ENCODE peak calls at places on chromosomes 3 and 15, in eight cellular contexts. P is OCI-M1; W is NCI-H1105 treated with DMSO at 0.1 percent for 48 hours; D is type B pancreatic cell; X is NAMALWA; T is endothelial cell; V is stimulated activated CD8-positive, alpha-beta memory T cell treated with anti-CD3 and anti-CD28 coated beads, Interleukin-4, amount 100 ng/mL, for 1 hour; L is GM13977. I is an unnamed sample.
A peak's percentile ranks its signal among the peaks of the same experiment; 100 is the strongest.

GRCh38 chr3:14452676-14453367 is 50.4 kb downstream of the SLC6A6 start:
- DNase-seq in P (no peak), W (peak; percentile 62), D (no peak), X (no peak), T (no peak), V (no peak), L (no peak), I (no peak)

GRCh38 chr3:139534444-139534812 is 5.1 kb downstream of the RBP1 start:
- DNase-seq in P (peak; percentile 27), W (peak; percentile 82), D (no peak), X (peak; percentile 13), T (no peak), V (no peak), L (no peak), I (no peak)

GRCh38 chr15:40939909-40940801 is 11.0 kb downstream of the DLL4 start:
- DNase-seq in P (no peak), W (no peak), D (no peak), X (peak; percentile 32), T (peak; percentile 39), V (no peak), L (peak; percentile 70), I (no peak)

GRCh38 chr15:28125673-28126651 is 26.8 kb upstream of the OCA2 start:
- DNase-seq in P (peak; percentile 62), W (peak; percentile 3), D (no peak), X (peak; percentile 64), T (peak; percentile 33), V (no peak), L (no peak), I (peak; percentile 84)

GRCh38 chr3:118559286-118559685 is 475.4 kb downstream of the IGSF11 start:
- DNase-seq in P (no peak), W (no peak), D (no peak), X (no peak), T (no peak), V (no peak), L (no peak), I (no peak)

GRCh38 chr3:42106646-42107045 is 15.5 kb downstream of the TRAK1 start:
- DNase-seq in P (no peak), W (no peak), D (no peak), X (no peak), T (no peak), V (no peak), L (no peak), I (no peak)

GRCh38 chr15:38430106-38430760 is 23.7 kb upstream of the FAM98B start:
- DNase-seq in P (no peak), W (no peak), D (no peak), X (no peak), T (no peak), V (no peak), L (no peak), I (peak; percentile 61)

GRCh38 chr3:53346922-53347260 is 452 bp downstream of the DCP1A start:
- DNase-seq in P (peak; percentile 70), W (no peak), D (no peak), X (no peak), T (no peak), V (no peak), L (peak; percentile 25), I (no peak)

GRCh38 chr15:89171136-89172072 is 50.0 kb downstream of the RLBP1 start:
- DNase-seq in P (peak; percentile 57), W (peak; percentile 0), D (peak; percentile 64), X (peak; percentile 36), T (peak; percentile 78), V (no peak), L (no peak), I (peak; percentile 77)

GRCh38 chr3:54349231-54349647 is 226.9 kb downstream of the CACNA2D3 start:
- DNase-seq in P (peak; percentile 32), W (no peak), D (no peak), X (no peak), T (no peak), V (no peak), L (no peak), I (no peak)

GRCh38 chr15:101273534-101273933 is 3.8 kb downstream of the SELENOS start:
- DNase-seq in P (no peak), W (no peak), D (no peak), X (no peak), T (no peak), V (no peak), L (no peak), I (no peak)

GRCh38 chr15:37095993-37096877 is 4.1 kb downstream of the MEIS2 start:
- DNase-seq in P (no peak), W (no peak), D (no peak), X (no peak), T (peak; percentile 26), V (no peak), L (no peak), I (no peak)

GRCh38 chr3:126781406-126781805 is 77.4 kb downstream of the CHCHD6 start:
- DNase-seq in P (no peak), W (no peak), D (no peak), X (no peak), T (no peak), V (no peak), L (no peak), I (no peak)

GRCh38 chr15:67185621-67186225 is 68.7 kb downstream of the AAGAB start:
- DNase-seq in P (no peak), W (no peak), D (no peak), X (no peak), T (no peak), V (no peak), L (no peak), I (no peak)

GRCh38 chr3:197260491-197261163 is 37.8 kb downstream of the DLG1 start:
- DNase-seq in P (peak; percentile 16), W (no peak), D (no peak), X (no peak), T (no peak), V (no peak), L (no peak), I (no peak)

GRCh38 chr3:156176048-156176447 is 55.7 kb downstream of the KCNAB1 start:
- DNase-seq in P (no peak), W (no peak), D (no peak), X (no peak), T (no peak), V (no peak), L (no peak), I (no peak)

GRCh38 chr15:51382787-51383186 is 41.3 kb downstream of the GLDN start:
- DNase-seq in P (peak; percentile 47), W (no peak), D (no peak), X (peak; percentile 62), T (peak; percentile 60), V (no peak), L (peak; percentile 61), I (peak; percentile 35)

GRCh38 chr3:132721479-132722164 is 587 bp downstream of the NPHP3 start:
- DNase-seq in P (peak; percentile 77), W (peak; percentile 58), D (no peak), X (no peak), T (peak; percentile 76), V (no peak), L (no peak), I (peak; percentile 83)

I was measured in trophoblast cell.